ENCODE peak calls at places on chromosomes 12 and 14, in four cellular contexts. One of them, this sample, is unnamed. For H3K27me3, the result is how much of the 10 kb centered on the place peaks cover.

GRCh38 chr12:94768398-94769039 is 118.2 kb upstream of the TMCC3 start:
- DNase-seq in NT2/D1: no peak
- DNase-seq in effector memory CD4-positive, alpha-beta T cell: no peak
- DNase-seq in CD4-positive, CD25-positive, alpha-beta regulatory T cell: no peak
- DNase-seq in this sample: peak

GRCh38 chr12:114411081-114411836 is 5.3 kb upstream of the TBX5 start:
- DNase-seq in NT2/D1: no peak
- DNase-seq in effector memory CD4-positive, alpha-beta T cell: no peak
- DNase-seq in CD4-positive, CD25-positive, alpha-beta regulatory T cell: no peak
- DNase-seq in this sample: no peak

GRCh38 chr12:26870491-26871419 is 37.8 kb upstream of the ITPR2 start:
- DNase-seq in NT2/D1: no peak
- DNase-seq in effector memory CD4-positive, alpha-beta T cell: no peak
- DNase-seq in CD4-positive, CD25-positive, alpha-beta regulatory T cell: no peak
- DNase-seq in this sample: peak

GRCh38 chr12:116406529-116406928 is 129.0 kb upstream of the MED13L start:
- DNase-seq in NT2/D1: no peak
- DNase-seq in effector memory CD4-positive, alpha-beta T cell: no peak
- DNase-seq in CD4-positive, CD25-positive, alpha-beta regulatory T cell: no peak
- DNase-seq in this sample: peak

GRCh38 chr12:117034691-117035090 is 64.5 kb downstream of the TESC start:
- DNase-seq in NT2/D1: no peak
- DNase-seq in effector memory CD4-positive, alpha-beta T cell: no peak
- DNase-seq in CD4-positive, CD25-positive, alpha-beta regulatory T cell: no peak
- DNase-seq in this sample: no peak

GRCh38 chr12:13095266-13095995 is 8.0 kb downstream of the GSG1 start:
- DNase-seq in NT2/D1: no peak
- DNase-seq in effector memory CD4-positive, alpha-beta T cell: no peak
- DNase-seq in CD4-positive, CD25-positive, alpha-beta regulatory T cell: no peak
- DNase-seq in this sample: no peak

GRCh38 chr12:117674313-117674712 is 294.5 kb downstream of the KSR2 start:
- DNase-seq in NT2/D1: no peak
- DNase-seq in effector memory CD4-positive, alpha-beta T cell: no peak
- DNase-seq in CD4-positive, CD25-positive, alpha-beta regulatory T cell: no peak
- DNase-seq in this sample: no peak

GRCh38 chr12:40522837-40523236 is 169.4 kb upstream of the CNTN1 start:
- DNase-seq in NT2/D1: no peak
- DNase-seq in effector memory CD4-positive, alpha-beta T cell: no peak
- DNase-seq in CD4-positive, CD25-positive, alpha-beta regulatory T cell: no peak
- DNase-seq in this sample: no peak

GRCh38 chr14:54535126-54535525 is 25.4 kb downstream of the CGRRF1 start:
- DNase-seq in NT2/D1: no peak
- DNase-seq in effector memory CD4-positive, alpha-beta T cell: no peak
- DNase-seq in CD4-positive, CD25-positive, alpha-beta regulatory T cell: no peak
- DNase-seq in this sample: no peak

GRCh38 chr14:67359319-67359774 is 257 bp downstream of the ATP6V1D start:
- DNase-seq in NT2/D1: no peak
- DNase-seq in effector memory CD4-positive, alpha-beta T cell: no peak
- DNase-seq in CD4-positive, CD25-positive, alpha-beta regulatory T cell: peak
- DNase-seq in this sample: peak

GRCh38 chr12:50188875-50189575 is 21.9 kb upstream of the CERS5 start:
- DNase-seq in NT2/D1: no peak
- DNase-seq in effector memory CD4-positive, alpha-beta T cell: no peak
- DNase-seq in CD4-positive, CD25-positive, alpha-beta regulatory T cell: peak
- DNase-seq in this sample: no peak

GRCh38 chr14:71117839-71118743 is 210.8 kb downstream of the PCNX1 start:
- DNase-seq in NT2/D1: no peak
- DNase-seq in effector memory CD4-positive, alpha-beta T cell: no peak
- DNase-seq in CD4-positive, CD25-positive, alpha-beta regulatory T cell: no peak
- DNase-seq in this sample: no peak

GRCh38 chr14:35248476-35248788 is 43.8 kb upstream of the PSMA6 start:
- DNase-seq in NT2/D1: no peak
- DNase-seq in effector memory CD4-positive, alpha-beta T cell: no peak
- DNase-seq in CD4-positive, CD25-positive, alpha-beta regulatory T cell: no peak
- DNase-seq in this sample: no peak

GRCh38 chr12:26100966-26101744 is 23.7 kb downstream of the BHLHE41 start:
- DNase-seq in NT2/D1: no peak
- DNase-seq in effector memory CD4-positive, alpha-beta T cell: no peak
- DNase-seq in CD4-positive, CD25-positive, alpha-beta regulatory T cell: no peak
- DNase-seq in this sample: no peak

GRCh38 chr14:20805485-20805884 is 2.8 kb upstream of the RNASE1 start:
- DNase-seq in NT2/D1: no peak
- DNase-seq in effector memory CD4-positive, alpha-beta T cell: no peak
- DNase-seq in CD4-positive, CD25-positive, alpha-beta regulatory T cell: no peak
- DNase-seq in this sample: no peak

GRCh38 chr12:93178154-93178878 is 199.4 kb upstream of the NUDT4 start:
- DNase-seq in NT2/D1: no peak
- DNase-seq in effector memory CD4-positive, alpha-beta T cell: no peak
- DNase-seq in CD4-positive, CD25-positive, alpha-beta regulatory T cell: no peak
- DNase-seq in this sample: no peak

GRCh38 chr12:5000204-5000603 is 43.5 kb upstream of the KCNA5 start:
- DNase-seq in NT2/D1: no peak
- DNase-seq in effector memory CD4-positive, alpha-beta T cell: no peak
- DNase-seq in CD4-positive, CD25-positive, alpha-beta regulatory T cell: no peak
- DNase-seq in this sample: no peak

GRCh38 chr12:19654630-19655384 is 215.5 kb downstream of the AEBP2 start:
- DNase-seq in NT2/D1: no peak
- DNase-seq in effector memory CD4-positive, alpha-beta T cell: no peak
- DNase-seq in CD4-positive, CD25-positive, alpha-beta regulatory T cell: no peak
- DNase-seq in this sample: no peak

GRCh38 chr12:88305491-88305890 is 163.4 kb downstream of the TMTC3 start:
- DNase-seq in NT2/D1: no peak
- DNase-seq in effector memory CD4-positive, alpha-beta T cell: no peak
- DNase-seq in CD4-positive, CD25-positive, alpha-beta regulatory T cell: no peak
- DNase-seq in this sample: no peak

GRCh38 chr14:39185256-39186049 is 10.4 kb downstream of the PNN start:
- DNase-seq in NT2/D1: no peak
- DNase-seq in effector memory CD4-positive, alpha-beta T cell: no peak
- DNase-seq in CD4-positive, CD25-positive, alpha-beta regulatory T cell: no peak
- DNase-seq in this sample: no peak

GRCh38 chr12:90102957-90103652 is 394.5 kb upstream of the ATP2B1 start:
- DNase-seq in NT2/D1: no peak
- DNase-seq in effector memory CD4-positive, alpha-beta T cell: no peak
- DNase-seq in CD4-positive, CD25-positive, alpha-beta regulatory T cell: peak
- DNase-seq in this sample: peak

GRCh38 chr12:110102255-110102654 is 21.9 kb upstream of the IFT81 start:
- DNase-seq in NT2/D1: peak
- DNase-seq in effector memory CD4-positive, alpha-beta T cell: no peak
- DNase-seq in CD4-positive, CD25-positive, alpha-beta regulatory T cell: peak
- DNase-seq in this sample: peak

GRCh38 chr14:61700104-61700886 is 5.0 kb downstream of the HIF1A start:
- DNase-seq in NT2/D1: no peak
- DNase-seq in effector memory CD4-positive, alpha-beta T cell: no peak
- DNase-seq in CD4-positive, CD25-positive, alpha-beta regulatory T cell: no peak
- DNase-seq in this sample: no peak

GRCh38 chr14:89672636-89673279 is 255.7 kb upstream of the FOXN3 start:
- DNase-seq in NT2/D1: no peak
- DNase-seq in effector memory CD4-positive, alpha-beta T cell: no peak
- DNase-seq in CD4-positive, CD25-positive, alpha-beta regulatory T cell: no peak
- DNase-seq in this sample: no peak

GRCh38 chr12:99192489-99192888 is 455.1 kb upstream of the GARIN6 start:
- DNase-seq in NT2/D1: no peak
- DNase-seq in effector memory CD4-positive, alpha-beta T cell: no peak
- DNase-seq in CD4-positive, CD25-positive, alpha-beta regulatory T cell: no peak
- DNase-seq in this sample: no peak

GRCh38 chr14:102849522-102850379 is 72.5 kb downstream of the TRAF3 start:
- DNase-seq in NT2/D1: no peak
- DNase-seq in effector memory CD4-positive, alpha-beta T cell: no peak
- DNase-seq in CD4-positive, CD25-positive, alpha-beta regulatory T cell: no peak
- DNase-seq in this sample: no peak

GRCh38 chr14:77359626-77360025 is 17.3 kb downstream of the TMED8 start:
- DNase-seq in NT2/D1: no peak
- DNase-seq in effector memory CD4-positive, alpha-beta T cell: no peak
- DNase-seq in CD4-positive, CD25-positive, alpha-beta regulatory T cell: no peak
- DNase-seq in this sample: no peak

GRCh38 chr12:49702676-49703228 is 4.5 kb downstream of the FMNL3 start:
- DNase-seq in NT2/D1: no peak
- DNase-seq in effector memory CD4-positive, alpha-beta T cell: no peak
- DNase-seq in CD4-positive, CD25-positive, alpha-beta regulatory T cell: no peak
- DNase-seq in this sample: no peak

GRCh38 chr12:14567311-14568195 is at the start of gene PLBD1:
- DNase-seq in NT2/D1: peak
- DNase-seq in effector memory CD4-positive, alpha-beta T cell: no peak
- DNase-seq in CD4-positive, CD25-positive, alpha-beta regulatory T cell: no peak
- DNase-seq in this sample: peak

DNA sequence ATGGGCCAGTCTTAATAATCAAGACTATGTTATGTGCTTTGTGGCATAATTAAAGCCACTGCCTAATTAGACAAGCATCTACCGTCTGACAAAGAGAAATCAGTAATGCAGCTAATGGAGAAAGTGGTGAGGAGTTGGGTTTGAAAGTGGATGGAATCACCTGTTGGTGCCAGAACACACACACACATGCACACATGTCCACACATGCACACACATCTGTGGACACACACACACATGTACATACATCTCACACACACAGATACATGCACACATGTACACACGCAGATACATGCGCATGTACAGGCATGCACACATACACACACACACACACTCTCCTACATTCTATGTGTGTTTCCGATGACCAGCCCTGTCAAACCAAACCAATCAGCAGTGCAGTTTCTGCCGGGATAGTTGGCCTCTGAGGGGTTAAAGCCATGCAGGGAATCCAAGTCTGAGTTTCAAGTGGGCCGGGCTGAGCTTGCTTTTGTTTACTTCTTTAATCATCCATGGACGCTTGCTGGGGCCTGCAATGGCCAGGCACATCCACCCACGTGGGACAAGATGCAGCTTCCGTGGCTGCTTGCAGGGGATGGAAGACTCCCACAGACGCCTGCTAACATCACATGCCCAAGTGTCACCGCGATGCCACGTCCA is 52.5 kb downstream of the GALNT9 start:
- DNase-seq in NT2/D1: no peak
- DNase-seq in effector memory CD4-positive, alpha-beta T cell: no peak
- DNase-seq in CD4-positive, CD25-positive, alpha-beta regulatory T cell: no peak
- DNase-seq in this sample: no peak
- H3K27me3 ChIP-seq in NT2/D1: under half
- H3K27me3 ChIP-seq in effector memory CD4-positive, alpha-beta T cell: under half
- H3K27me3 ChIP-seq in CD4-positive, CD25-positive, alpha-beta regulatory T cell: under half
- H3K27me3 ChIP-seq in this sample: under half

DNA sequence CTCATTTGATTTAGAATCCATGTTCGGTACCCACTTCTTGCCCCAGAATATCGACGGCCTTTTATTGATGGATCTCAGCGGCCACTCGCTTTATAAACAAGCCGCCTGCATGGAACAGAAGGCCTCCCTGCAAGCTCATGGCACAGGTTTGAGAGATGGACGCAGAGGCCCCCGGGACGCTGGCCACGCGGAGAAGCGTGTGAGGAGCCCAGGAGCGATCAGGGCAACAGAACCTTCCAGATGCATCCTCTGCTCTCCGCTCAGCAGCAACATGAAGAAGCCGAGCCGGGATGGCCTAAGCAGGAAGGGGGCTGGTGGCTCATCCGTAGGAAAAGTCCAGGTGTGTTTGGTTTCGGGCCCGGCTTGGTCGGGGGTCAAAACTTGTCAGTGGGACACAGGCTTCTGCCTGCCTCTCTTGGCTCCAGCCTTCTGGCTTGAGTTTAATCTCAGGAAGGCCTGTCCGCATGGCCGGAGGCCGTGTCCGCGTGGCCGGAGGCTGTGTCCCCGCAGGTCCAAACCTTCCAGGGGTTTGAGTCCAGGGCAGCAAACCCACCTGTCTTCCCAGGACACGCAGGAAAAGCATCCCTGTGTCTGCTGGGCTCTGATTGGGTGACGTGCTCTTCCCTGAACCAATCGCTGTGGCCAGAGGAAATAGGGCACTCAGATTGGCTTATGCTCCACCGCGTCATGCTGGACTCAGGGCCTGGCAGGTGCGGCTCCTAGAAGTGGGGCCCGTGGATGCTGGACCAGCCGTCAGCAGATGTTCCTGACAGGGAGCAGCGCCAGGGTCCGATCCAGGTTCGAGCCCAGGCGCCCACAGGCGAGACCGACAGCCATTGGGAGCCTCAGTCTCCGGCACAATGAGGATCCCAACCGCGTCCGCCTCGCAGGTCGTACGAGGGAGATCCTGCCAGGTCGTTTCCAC is 65.0 kb downstream of the GALNT9 start:
- DNase-seq in NT2/D1: no peak
- DNase-seq in effector memory CD4-positive, alpha-beta T cell: no peak
- DNase-seq in CD4-positive, CD25-positive, alpha-beta regulatory T cell: no peak
- DNase-seq in this sample: no peak
- H3K4me3 ChIP-seq in NT2/D1: no peak
- H3K4me3 ChIP-seq in effector memory CD4-positive, alpha-beta T cell: no peak
- H3K4me3 ChIP-seq in CD4-positive, CD25-positive, alpha-beta regulatory T cell: no peak
- H3K4me3 ChIP-seq in this sample: no peak

GRCh38 chr12:118853634-118854033 is 127.7 kb upstream of the SRRM4 start:
- DNase-seq in NT2/D1: no peak
- DNase-seq in effector memory CD4-positive, alpha-beta T cell: no peak
- DNase-seq in CD4-positive, CD25-positive, alpha-beta regulatory T cell: no peak
- DNase-seq in this sample: no peak

GRCh38 chr12:118850244-118850825 is 131.0 kb upstream of the SRRM4 start:
- DNase-seq in NT2/D1: peak
- DNase-seq in effector memory CD4-positive, alpha-beta T cell: no peak
- DNase-seq in CD4-positive, CD25-positive, alpha-beta regulatory T cell: peak
- DNase-seq in this sample: no peak

GRCh38 chr12:118855858-118856257 is 125.5 kb upstream of the SRRM4 start:
- DNase-seq in NT2/D1: no peak
- DNase-seq in effector memory CD4-positive, alpha-beta T cell: no peak
- DNase-seq in CD4-positive, CD25-positive, alpha-beta regulatory T cell: no peak
- DNase-seq in this sample: no peak
- H3K27me3 ChIP-seq in NT2/D1: under half
- H3K27me3 ChIP-seq in effector memory CD4-positive, alpha-beta T cell: under half
- H3K27me3 ChIP-seq in CD4-positive, CD25-positive, alpha-beta regulatory T cell: under half
- H3K27me3 ChIP-seq in this sample: under half

GRCh38 chr14:23045419-23046357 is 3.7 kb downstream of the PSMB11 start:
- DNase-seq in NT2/D1: no peak
- DNase-seq in effector memory CD4-positive, alpha-beta T cell: no peak
- DNase-seq in CD4-positive, CD25-positive, alpha-beta regulatory T cell: no peak
- DNase-seq in this sample: no peak

GRCh38 chr14:23044840-23045239 is 2.8 kb downstream of the PSMB11 start:
- DNase-seq in NT2/D1: no peak
- DNase-seq in effector memory CD4-positive, alpha-beta T cell: no peak
- DNase-seq in CD4-positive, CD25-positive, alpha-beta regulatory T cell: no peak
- DNase-seq in this sample: no peak

GRCh38 chr14:23047751-23048693 is 6.0 kb downstream of the PSMB11 start:
- DNase-seq in NT2/D1: no peak
- DNase-seq in effector memory CD4-positive, alpha-beta T cell: no peak
- DNase-seq in CD4-positive, CD25-positive, alpha-beta regulatory T cell: no peak
- DNase-seq in this sample: no peak

GRCh38 chr14:23049011-23049410 is 7.0 kb downstream of the PSMB11 start:
- DNase-seq in NT2/D1: no peak
- DNase-seq in effector memory CD4-positive, alpha-beta T cell: no peak
- DNase-seq in CD4-positive, CD25-positive, alpha-beta regulatory T cell: no peak
- DNase-seq in this sample: no peak

DNA sequence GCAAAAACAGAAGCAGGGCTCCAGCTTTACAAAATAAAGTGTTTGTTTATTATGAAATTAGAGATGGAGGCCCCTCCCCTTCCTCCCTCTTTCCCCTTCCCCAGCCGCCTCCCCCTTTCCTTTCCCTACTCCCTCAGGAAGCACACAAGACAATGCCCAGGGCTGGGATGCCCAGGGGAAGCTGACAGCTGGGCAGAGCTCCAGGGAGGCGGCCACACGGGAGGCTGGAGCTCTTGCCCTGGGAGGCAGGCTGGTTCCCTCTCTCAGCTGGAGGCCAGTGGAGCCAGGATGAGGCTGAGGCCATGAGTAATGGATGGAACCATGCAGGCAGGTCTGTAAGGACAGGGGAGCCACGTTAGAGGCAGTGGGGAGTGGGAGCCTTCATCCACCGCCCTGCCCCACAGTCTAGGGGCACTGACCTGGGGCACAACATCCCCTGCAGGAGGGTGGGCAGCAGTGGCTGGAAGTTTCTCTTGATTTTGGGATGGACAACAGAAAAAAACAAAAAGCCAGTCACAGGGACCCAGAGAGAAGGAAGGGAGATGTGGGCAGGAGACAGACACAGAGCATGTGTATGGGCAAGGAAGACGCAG is 5.1 kb downstream of the PSMB11 start:
- DNase-seq in NT2/D1: no peak
- DNase-seq in effector memory CD4-positive, alpha-beta T cell: no peak
- DNase-seq in CD4-positive, CD25-positive, alpha-beta regulatory T cell: no peak
- DNase-seq in this sample: no peak
- H3K4me3 ChIP-seq in NT2/D1: no peak
- H3K4me3 ChIP-seq in effector memory CD4-positive, alpha-beta T cell: no peak
- H3K4me3 ChIP-seq in CD4-positive, CD25-positive, alpha-beta regulatory T cell: no peak
- H3K4me3 ChIP-seq in this sample: no peak